ENCODE peak calls at places on chromosome 14, in five cellular contexts. D is nucleus accumbens, T is T-helper 1 cell, O is adrenal gland, S is NCI-H2081. R is an unnamed sample.

GRCh38 chr14:21711360-21711961 is 37.8 kb upstream of the OR4E1 start:
- DNase-seq in O (peak; percentile 27), S (peak; percentile 12), T (peak; percentile 42), D (no peak), R (no peak)

GRCh38 chr14:101058571-101058970 is 155.0 kb upstream of the RTL1 start:
- DNase-seq in T (no peak), O (no peak), S (no peak), D (no peak), R (no peak)

GRCh38 chr14:54976316-54976715 is 50.6 kb downstream of the WDHD1 start:
- DNase-seq in S (no peak), T (no peak), O (no peak), D (no peak), R (no peak)

GRCh38 chr14:70822706-70823185 is 13.4 kb upstream of the MAP3K9 start:
- DNase-seq in T (no peak), D (no peak), S (peak; percentile 32), O (peak; percentile 37), R (peak; percentile 27)

GRCh38 chr14:102819176-102819628 is 42.0 kb downstream of the TRAF3 start:
- DNase-seq in O (no peak), T (peak; percentile 84), D (no peak), S (peak; percentile 61), R (no peak)

GRCh38 chr14:91061309-91061887 is 957 bp upstream of the RPS6KA5 start:
- DNase-seq in D (no peak), O (no peak), T (no peak), S (no peak), R (no peak)

GRCh38 chr14:74960702-74961101 is 5.3 kb upstream of the PGF start:
- DNase-seq in D (no peak), O (peak; percentile 71), T (no peak), S (no peak), R (no peak)

GRCh38 chr14:61678966-61679365 is 16.3 kb upstream of the HIF1A start:
- DNase-seq in O (no peak), D (no peak), S (no peak), T (no peak), R (no peak)

GRCh38 chr14:88856786-88857366 is 32.4 kb downstream of the TTC8 start:
- DNase-seq in S (no peak), D (no peak), O (no peak), T (no peak), R (no peak)

GRCh38 chr14:70744631-70745030 is 64.7 kb downstream of the MAP3K9 start:
- DNase-seq in O (no peak), D (no peak), S (no peak), T (no peak), R (no peak)

GRCh38 chr14:89304972-89305703 is 111.9 kb downstream of the FOXN3 start:
- DNase-seq in O (peak; percentile 68), D (no peak), T (peak; percentile 14), S (peak; percentile 41), R (peak; percentile 37)

GRCh38 chr14:95573313-95573712 is 38.5 kb downstream of the GLRX5 start:
- DNase-seq in T (no peak), S (no peak), D (no peak), O (no peak), R (no peak)

GRCh38 chr14:100031506-100032281 is 33.5 kb upstream of the EVL start:
- DNase-seq in O (peak; percentile 82), D (no peak), T (no peak), S (no peak), R (no peak)

GRCh38 chr14:103129301-103130016 is 6.2 kb downstream of the TNFAIP2 start:
- DNase-seq in T (no peak), S (no peak), O (no peak), D (no peak), R (no peak)

GRCh38 chr14:70018713-70019201 is 139.5 kb downstream of the SMOC1 start:
- DNase-seq in S (no peak), D (peak; percentile 8), O (peak; percentile 24), T (peak; percentile 30), R (peak; percentile 29)

GRCh38 chr14:22231022-22231421 is 358.0 kb downstream of the DAD1 start:
- DNase-seq in D (no peak), S (no peak), T (no peak), O (no peak), R (no peak)

GRCh38 chr14:68793734-68794129 is 865 bp upstream of the ZFP36L1 start:
- DNase-seq in D (no peak), O (no peak), S (no peak), T (peak; percentile 61), R (no peak)